ENCODE peak calls at places on chromosomes 4 and X, in four cellular contexts. F is memory B cell; K is stimulated activated CD4-positive, alpha-beta T cell treated with anti-CD3 and anti-CD28 coated beads, Interleukin-2, amount 100 ng/mL, for 4 hours; Y is NAMALWA. N is an unnamed sample.

GRCh38 chrX:71292669-71293379 is 8.7 kb upstream of the ITGB1BP2 start:
- DNase-seq in Y (no peak), K (no peak), F (no peak), N (no peak)

GRCh38 chr4:67483868-67484602 is 61.3 kb downstream of the CENPC start:
- DNase-seq in K (no peak), F (no peak), Y (no peak), N (no peak)

GRCh38 chrX:131792356-131792749 is 230.7 kb upstream of the STK26 start:
- DNase-seq in F (peak), K (no peak), Y (no peak), N (no peak)

GRCh38 chrX:14476169-14476568 is 53.2 kb upstream of the GLRA2 start:
- DNase-seq in F (no peak), Y (no peak), K (no peak), N (no peak)

GRCh38 chrX:99798951-99799350 is 611.1 kb downstream of the PCDH19 start:
- DNase-seq in F (no peak), K (no peak), Y (no peak), N (no peak)

GRCh38 chr4:162061214-162061613 is 102.6 kb downstream of the FSTL5 start:
- DNase-seq in Y (no peak), K (no peak), F (no peak), N (no peak)

GRCh38 chrX:13087322-13088154 is 43.1 kb upstream of the FAM9C start:
- DNase-seq in F (peak), Y (peak), K (peak), N (peak)

GRCh38 chrX:81294101-81294500 is 92.2 kb downstream of the SH3BGRL start:
- DNase-seq in K (no peak), F (no peak), Y (no peak), N (no peak)

GRCh38 chr4:76601791-76602190 is 166.8 kb downstream of the SHROOM3 start:
- DNase-seq in Y (peak), K (no peak), F (no peak), N (no peak)

GRCh38 chrX:1581132-1581531 is 10.3 kb upstream of the AKAP17A start:
- DNase-seq in F (peak), Y (peak), K (peak), N (peak)

GRCh38 chr4:22474636-22475310 is 41.1 kb downstream of the ADGRA3 start:
- DNase-seq in F (no peak), Y (no peak), K (no peak), N (no peak)

GRCh38 chr4:35493977-35494376 is 750.3 kb downstream of the ARAP2 start:
- DNase-seq in Y (no peak), K (no peak), F (no peak), N (no peak)

GRCh38 chrX:98067611-98068010 is 1183.9 kb downstream of the RPA4 start:
- DNase-seq in Y (no peak), F (no peak), K (no peak), N (no peak)

GRCh38 chr4:80911458-80911857 is 119.0 kb upstream of the BMP3 start:
- DNase-seq in Y (no peak), K (no peak), F (no peak), N (no peak)

GRCh38 chr4:6811165-6811564 is 28.6 kb downstream of the KIAA0232 start:
- DNase-seq in F (no peak), K (no peak), Y (no peak), N (no peak)

GRCh38 chr4:112031712-112032328 is 113.4 kb upstream of the FAM241A start:
- DNase-seq in Y (peak), K (no peak), F (peak), N (peak)

GRCh38 chrX:131677655-131678628 is 134.1 kb downstream of the OR13H1 start:
- DNase-seq in K (peak), F (peak), Y (peak), N (peak)

GRCh38 chr4:163693776-163694175 is 199.3 kb downstream of the TMA16 start:
- DNase-seq in F (no peak), Y (no peak), K (no peak), N (no peak)

GRCh38 chr4:52939739-52940138 is 77.6 kb downstream of the RASL11B start:
- DNase-seq in F (no peak), K (no peak), Y (no peak), N (no peak)

GRCh38 chr4:23877758-23878229 is 12.1 kb downstream of the PPARGC1A start:
- DNase-seq in Y (no peak), F (no peak), K (no peak), N (no peak)

GRCh38 chr4:105374071-105374470 is 99.8 kb downstream of the PPA2 start:
- DNase-seq in Y (no peak), K (no peak), F (no peak), N (no peak)

GRCh38 chr4:74675673-74676279 is 118.5 kb downstream of the BTC start:
- DNase-seq in F (no peak), Y (peak), K (no peak), N (peak)

GRCh38 chr4:93828332-93828829 is at the start of gene ATOH1:
- DNase-seq in K (no peak), F (no peak), Y (no peak), N (peak)

GRCh38 chr4:145417348-145418130 is 64.1 kb upstream of the SMAD1 start:
- DNase-seq in F (no peak), Y (no peak), K (no peak), N (no peak)

GRCh38 chrX:69027181-69028005 is 137.9 kb downstream of the PJA1 start:
- DNase-seq in Y (no peak), K (no peak), F (no peak), N (no peak)

GRCh38 chrX:40278340-40279090 is 180.8 kb upstream of the BCOR start:
- DNase-seq in F (no peak), Y (no peak), K (no peak), N (no peak)

N was measured in KBM-7.